ENCODE peak calls at places on chromosomes 2 and 18, in ten cellular contexts. C is CD8-positive, alpha-beta memory T cell; B is A673; A is brain microvascular endothelial cell; H is K562; N is H7; E is pancreas; Q is body of pancreas; W is upper lobe of right lung; L is transverse colon. Y is an unnamed sample. For H3K36me3, the result is how much of the 10 kb centered on the place peaks cover.

GRCh38 chr2:75100011-75100680 is 99.2 kb downstream of the TACR1 start:
- DNase-seq in N (no peak), E (no peak), B (peak), A (peak), H (no peak), L (no peak), Q (no peak), C (no peak), W (no peak), Y (no peak)

GRCh38 chr2:229489016-229489415 is 217.9 kb upstream of the PID1 start:
- DNase-seq in H (no peak), B (no peak), Q (no peak), N (no peak), A (peak), W (no peak), L (no peak), C (no peak), E (no peak), Y (peak)

GRCh38 chr2:71783215-71783614 is 329.9 kb downstream of the DYSF start:
- DNase-seq in Q (no peak), H (no peak), A (no peak), N (no peak), L (no peak), C (no peak), B (no peak), W (no peak), E (no peak), Y (no peak)

GRCh38 chr18:49160075-49160930 is 209.5 kb upstream of the SMAD7 start:
- DNase-seq in C (no peak), N (no peak), W (no peak), A (no peak), E (no peak), B (no peak), Q (no peak), L (no peak), H (no peak), Y (no peak)

GRCh38 chr2:230325316-230326243 is 1.4 kb upstream of the SP140L start:
- DNase-seq in W (no peak), Q (no peak), E (no peak), N (no peak), B (no peak), H (no peak), C (no peak), L (no peak), A (no peak), Y (no peak)

GRCh38 chr2:64179582-64180321 is 35.5 kb upstream of the PELI1 start:
- DNase-seq in W (no peak), H (no peak), L (no peak), Q (no peak), C (no peak), B (no peak), E (no peak), A (no peak), N (no peak), Y (no peak)

GRCh38 chr2:134406716-134407115 is 152.8 kb downstream of the MGAT5 start:
- DNase-seq in E (no peak), N (no peak), B (no peak), A (no peak), W (no peak), L (no peak), H (no peak), Q (no peak), C (no peak), Y (no peak)

GRCh38 chr2:866887-867286 is 83.8 kb upstream of the SNTG2 start:
- DNase-seq in C (no peak), H (no peak), A (no peak), W (peak), E (no peak), Q (no peak), B (no peak), L (no peak), N (no peak), Y (no peak)

GRCh38 chr2:227661827-227662226 is 4.8 kb upstream of the SCYGR5 start:
- DNase-seq in H (no peak), W (no peak), Q (no peak), E (no peak), L (no peak), B (no peak), N (no peak), C (no peak), A (no peak), Y (no peak)

GRCh38 chr2:124874676-124875075 is 849.6 kb downstream of the CNTNAP5 start:
- DNase-seq in A (no peak), W (no peak), C (no peak), E (no peak), N (no peak), B (no peak), H (no peak), Q (no peak), L (no peak), Y (no peak)

GRCh38 chr2:26767894-26768487 is 3.9 kb downstream of the SLC35F6 start:
- DNase-seq in N (no peak), C (no peak), Q (no peak), H (no peak), A (no peak), E (no peak), B (no peak), L (no peak), W (no peak), Y (peak)

GRCh38 chr18:11149441-11150270 is at the start of gene PIEZO2:
- DNase-seq in L (peak), C (no peak), Q (peak), W (peak), E (peak), N (peak), A (peak), H (peak), B (peak), Y (peak)

GRCh38 chr2:231666171-231667095 is 41.9 kb upstream of the PTMA start:
- DNase-seq in E (peak), B (peak), W (peak), N (peak), L (peak), C (no peak), A (peak), Q (peak), H (peak), Y (peak)

GRCh38 chr18:30142870-30143269 is 899.7 kb downstream of the DSC3 start:
- DNase-seq in C (no peak), L (no peak), A (no peak), Q (no peak), H (no peak), B (no peak), W (no peak), E (no peak), N (no peak), Y (no peak)

GRCh38 chr2:175366814-175367213 is 185.3 kb upstream of the ATP5MC3 start:
- DNase-seq in Q (peak), C (no peak), W (no peak), A (peak), B (peak), E (no peak), N (peak), L (peak), H (peak), Y (peak)

GRCh38 chr2:182649316-182649715 is 66.7 kb upstream of the DNAJC10 start:
- DNase-seq in H (no peak), E (no peak), C (no peak), B (peak), N (peak), W (no peak), A (peak), L (peak), Q (peak), Y (peak)

DNA sequence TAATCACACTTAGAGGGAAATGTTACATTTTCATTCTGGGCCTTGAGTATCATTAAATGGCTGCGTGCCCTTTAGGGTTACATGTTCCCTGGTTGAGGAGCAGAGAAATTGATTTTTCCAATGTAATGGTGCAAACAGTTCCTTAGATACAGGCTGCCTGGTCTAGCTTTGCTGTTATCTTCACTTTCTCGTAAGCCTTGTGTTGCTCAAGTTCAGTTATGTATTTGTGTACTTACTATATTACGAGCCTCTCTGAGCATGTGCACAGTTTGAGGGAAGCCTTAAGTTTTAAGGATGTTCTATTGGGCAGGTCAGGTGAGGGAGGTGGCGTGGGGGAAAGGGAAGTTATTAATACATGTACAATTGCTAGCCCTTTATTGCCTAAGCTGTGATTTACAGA is 23.7 kb downstream of the CEP192 start:
- DNase-seq in N (no peak), L (no peak), Q (no peak), H (no peak), B (no peak), C (no peak), W (no peak), A (no peak), E (no peak), Y (no peak)
- H3K36me3 ChIP-seq in N (under half), L (under half), Q (under half), H (half or more), B (half or more), C (half or more), W (half or more), A (under half), E (under half), Y (half or more)

GRCh38 chr2:85914916-85915315 is 26.1 kb upstream of the ST3GAL5 start:
- DNase-seq in A (no peak), L (no peak), B (no peak), E (no peak), H (no peak), C (no peak), N (no peak), Q (no peak), W (no peak), Y (no peak)

GRCh38 chr2:85913854-85914524 is 25.2 kb upstream of the ST3GAL5 start:
- DNase-seq in H (no peak), W (no peak), C (no peak), L (no peak), B (no peak), E (no peak), A (peak), N (no peak), Q (peak), Y (no peak)

GRCh38 chr2:85914525-85914881 is 25.7 kb upstream of the ST3GAL5 start:
- DNase-seq in B (no peak), H (no peak), L (no peak), Q (no peak), A (no peak), N (no peak), W (no peak), E (no peak), C (no peak), Y (no peak)

GRCh38 chr2:85911097-85911496 is 22.3 kb upstream of the ST3GAL5 start:
- DNase-seq in W (no peak), C (no peak), E (no peak), B (peak), H (no peak), A (no peak), L (no peak), Q (no peak), N (no peak), Y (no peak)

DNA sequence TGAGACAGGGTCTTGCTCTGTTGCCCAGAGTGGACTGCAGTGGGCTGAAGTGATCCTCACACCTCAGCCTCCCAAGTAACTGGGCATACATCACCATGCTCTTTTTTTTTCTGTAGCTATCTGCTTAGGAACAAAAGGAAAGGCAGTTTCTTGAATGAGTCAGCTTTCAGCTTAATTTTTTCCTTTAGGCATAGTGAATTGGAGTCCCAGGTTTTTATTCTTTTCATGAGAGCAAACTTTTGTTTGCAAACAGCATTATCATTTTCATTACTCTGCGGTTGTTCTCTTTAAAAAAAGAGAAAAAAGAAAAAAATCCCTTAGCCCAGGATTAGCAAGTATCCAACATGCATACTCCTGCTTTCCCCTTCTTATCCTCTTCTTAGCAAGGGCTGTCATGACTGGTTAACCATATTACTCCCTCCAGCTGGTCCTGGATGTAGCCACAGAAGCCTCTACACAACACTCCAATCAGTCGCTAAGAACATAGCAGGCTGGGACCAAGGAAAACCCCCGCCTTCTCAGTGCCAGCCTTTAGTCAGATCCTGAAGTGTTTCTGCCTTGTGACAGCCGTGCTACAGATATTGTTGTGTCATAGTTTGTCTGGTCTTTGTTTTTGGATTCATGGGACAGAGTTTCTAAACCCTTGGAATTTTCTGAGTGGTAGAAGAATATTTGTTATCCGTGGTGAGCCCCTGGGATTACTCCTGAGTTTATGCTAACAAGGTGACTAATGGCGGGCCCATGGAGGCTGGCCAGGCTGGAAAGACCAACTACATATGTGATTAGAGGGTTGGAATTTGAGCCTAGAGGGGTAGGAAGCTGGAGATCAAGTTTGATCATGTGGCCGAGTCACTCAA is 23.3 kb upstream of the ST3GAL5 start:
- DNase-seq in W (no peak), B (peak), Q (no peak), H (no peak), L (no peak), N (no peak), A (peak), E (no peak), C (no peak), Y (peak)
- H3K4me3 ChIP-seq in W (no peak), B (no peak), Q (no peak), H (no peak), L (no peak), N (no peak), A (no peak), E (no peak), C (no peak), Y (no peak)

GRCh38 chr2:98539056-98539735 is 69.1 kb downstream of the COA5 start:
- DNase-seq in B (no peak), H (no peak), E (no peak), L (no peak), A (no peak), Q (no peak), W (no peak), N (no peak), C (no peak), Y (no peak)

GRCh38 chr2:98541906-98542305 is 66.4 kb downstream of the COA5 start:
- DNase-seq in L (no peak), A (no peak), E (no peak), H (no peak), Q (no peak), C (no peak), W (no peak), B (no peak), N (no peak), Y (no peak)

GRCh38 chr2:98541489-98541888 is 66.8 kb downstream of the COA5 start:
- DNase-seq in W (no peak), C (no peak), B (no peak), E (no peak), L (no peak), A (no peak), Q (no peak), N (no peak), H (no peak), Y (no peak)

GRCh38 chr2:98537390-98537972 is 70.8 kb downstream of the COA5 start:
- DNase-seq in H (no peak), L (no peak), N (no peak), B (no peak), C (no peak), A (no peak), Q (no peak), E (no peak), W (no peak), Y (no peak)

GRCh38 chr2:98538280-98539041 is 69.9 kb downstream of the COA5 start:
- DNase-seq in N (no peak), C (no peak), A (no peak), H (no peak), L (no peak), Q (no peak), E (no peak), W (no peak), B (no peak), Y (no peak)
- H3K36me3 ChIP-seq in N (under half), C (half or more), A (under half), H (under half), L (under half), Q (under half), E (under half), W (under half), B (under half), Y (under half)

GRCh38 chr2:114684404-114684803 is 242.0 kb downstream of the DPP10 start:
- DNase-seq in H (no peak), B (no peak), L (no peak), C (no peak), Q (no peak), W (no peak), A (no peak), E (no peak), N (no peak), Y (no peak)
- H3K4me3 ChIP-seq in H (no peak), B (no peak), L (no peak), C (no peak), Q (no peak), W (no peak), A (no peak), E (no peak), N (no peak), Y (no peak)